ENCODE peak calls at places on chromosome 10, in seven cellular contexts. C is CD8-positive, alpha-beta T cell; O is upper lobe of left lung; A is left ventricle myocardium inferior; S is ovary; M is psoas muscle; V is right atrium auricular region. P is an unnamed sample.
A peak's percentile ranks its signal among the peaks of the same experiment; 100 is the strongest.

GRCh38 chr10:14578060-14578952 is 196.4 kb downstream of the FAM107B start:
- DNase-seq in C (no peak), O (no peak), A (no peak), S (no peak), M (no peak), V (peak; percentile 82), P (no peak)

GRCh38 chr10:132248455-132249231 is 59.1 kb downstream of the STK32C start:
- DNase-seq in C (peak; percentile 71), O (peak; percentile 89), A (no peak), S (no peak), M (peak; percentile 40), V (no peak), P (peak; percentile 60)

GRCh38 chr10:17201165-17202013 is at the start of gene TRDMT1:
- DNase-seq in C (peak; percentile 76), O (peak; percentile 95), A (peak; percentile 87), S (peak; percentile 92), M (peak; percentile 88), V (peak; percentile 88), P (peak; percentile 87)

GRCh38 chr10:72875250-72876055 is 18.1 kb upstream of the OIT3 start:
- DNase-seq in C (no peak), O (no peak), A (no peak), S (no peak), M (no peak), V (no peak), P (no peak)

GRCh38 chr10:80324086-80324485 is 32.5 kb downstream of the DYDC1 start:
- DNase-seq in C (no peak), O (no peak), A (no peak), S (no peak), M (no peak), V (no peak), P (no peak)

GRCh38 chr10:125158528-125159485 is 1.6 kb downstream of the CTBP2 start:
- DNase-seq in C (no peak), O (peak; percentile 90), A (peak; percentile 71), S (peak; percentile 68), M (peak; percentile 65), V (peak; percentile 59), P (no peak)

GRCh38 chr10:111360260-111360925 is 283.6 kb downstream of the ADRA2A start:
- DNase-seq in C (peak; percentile 22), O (no peak), A (peak; percentile 14), S (peak; percentile 43), M (peak; percentile 13), V (no peak), P (no peak)

GRCh38 chr10:131678613-131679012 is 222.2 kb upstream of the PPP2R2D start:
- DNase-seq in C (no peak), O (no peak), A (no peak), S (no peak), M (no peak), V (no peak), P (no peak)

GRCh38 chr10:93030409-93030808 is 30.2 kb upstream of the CYP26C1 start:
- DNase-seq in C (no peak), O (no peak), A (no peak), S (no peak), M (no peak), V (no peak), P (no peak)

GRCh38 chr10:86523348-86523747 is 1.8 kb upstream of the WAPL start:
- DNase-seq in C (no peak), O (no peak), A (no peak), S (no peak), M (no peak), V (no peak), P (no peak)

GRCh38 chr10:88318803-88319202 is 264.3 kb downstream of the RNLS start:
- DNase-seq in C (no peak), O (no peak), A (no peak), S (no peak), M (no peak), V (no peak), P (no peak)

GRCh38 chr10:49778197-49778596 is 16.1 kb upstream of the OGDHL start:
- DNase-seq in C (no peak), O (no peak), A (no peak), S (no peak), M (no peak), V (no peak), P (no peak)

GRCh38 chr10:52314007-52314821 is at the start of gene DKK1:
- DNase-seq in C (no peak), O (peak; percentile 93), A (peak; percentile 41), S (no peak), M (peak; percentile 48), V (peak; percentile 62), P (no peak)

GRCh38 chr10:114856544-114857287 is 35.1 kb downstream of the FHIP2A start:
- DNase-seq in C (no peak), O (no peak), A (no peak), S (no peak), M (no peak), V (no peak), P (no peak)

GRCh38 chr10:10498781-10499180 is 518.9 kb upstream of the CELF2 start:
- DNase-seq in C (no peak), O (no peak), A (no peak), S (no peak), M (no peak), V (no peak), P (no peak)

GRCh38 chr10:48935141-48935540 is 4.5 kb downstream of the LRRC18 start:
- DNase-seq in C (no peak), O (no peak), A (no peak), S (no peak), M (no peak), V (peak; percentile 56), P (no peak)

GRCh38 chr10:114453576-114453975 is 49.3 kb upstream of the AFAP1L2 start:
- DNase-seq in C (no peak), O (no peak), A (no peak), S (no peak), M (no peak), V (no peak), P (no peak)

GRCh38 chr10:71269301-71270288 is 49.5 kb upstream of the SLC29A3 start:
- DNase-seq in C (no peak), O (no peak), A (peak; percentile 52), S (no peak), M (no peak), V (no peak), P (no peak)
- H3K27ac ChIP-seq in C (no peak overlapping the region), O (no peak overlapping the region), A (peak overlapping the region; percentile 88), S (no peak overlapping the region), M (no peak overlapping the region), V (peak overlapping the region; percentile 88), P (no peak overlapping the region)

GRCh38 chr10:13560597-13560996 is 26.2 kb upstream of the PRPF18 start:
- DNase-seq in C (no peak), O (no peak), A (no peak), S (no peak), M (no peak), V (no peak), P (no peak)

GRCh38 chr10:13563481-13564445 is 23.0 kb upstream of the PRPF18 start:
- DNase-seq in C (no peak), O (no peak), A (no peak), S (no peak), M (no peak), V (no peak), P (no peak)

GRCh38 chr10:13555884-13556529 is 27.2 kb upstream of the BEND7 start:
- DNase-seq in C (no peak), O (no peak), A (no peak), S (no peak), M (no peak), V (no peak), P (no peak)

DNA sequence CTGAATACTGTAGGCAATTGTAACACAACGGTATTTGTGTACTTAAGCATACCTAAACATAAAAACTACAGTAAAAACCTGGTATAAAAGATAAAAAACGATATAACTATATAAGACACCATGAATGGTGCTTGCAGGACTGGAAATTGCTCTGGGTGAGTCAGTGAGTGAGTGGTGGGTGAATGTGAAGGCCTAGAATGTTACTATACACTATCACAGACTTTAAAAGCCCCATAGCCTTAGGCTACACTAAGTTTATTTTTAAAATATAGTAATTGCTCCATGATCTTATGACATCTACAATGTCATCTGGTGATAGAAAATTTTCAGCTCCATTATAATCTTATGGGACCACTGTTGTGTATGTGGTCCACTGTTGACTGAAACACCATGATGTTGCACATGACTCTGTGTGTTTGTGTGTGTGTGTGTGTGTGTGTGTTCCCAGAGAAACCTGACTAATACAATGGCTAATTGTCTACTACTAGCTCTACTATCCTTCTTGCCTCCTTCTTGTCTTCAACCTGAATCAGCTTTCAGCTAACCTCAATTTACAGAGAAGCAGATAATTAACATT is 27.6 kb upstream of the PRPF18 start:
- DNase-seq in C (no peak), O (no peak), A (no peak), S (no peak), M (no peak), V (no peak), P (no peak)
- H3K4me1 ChIP-seq in C (no peaks in the 10 kb centered on the region), O (no peaks in the 10 kb centered on the region), A (no peaks in the 10 kb centered on the region), S (no peaks in the 10 kb centered on the region), M (no peaks in the 10 kb centered on the region), V (no peaks in the 10 kb centered on the region), P (no peaks in the 10 kb centered on the region)

GRCh38 chr10:113161061-113161460 is 211.0 kb downstream of the TCF7L2 start:
- DNase-seq in C (no peak), O (no peak), A (no peak), S (no peak), M (no peak), V (no peak), P (no peak)
- H3K36me3 ChIP-seq in C (no peaks in the 10 kb centered on the region), O (no peaks in the 10 kb centered on the region), A (peaks cover 67% of the 10 kb centered on the region), S (no peaks in the 10 kb centered on the region), M (no peaks in the 10 kb centered on the region), V (peaks cover 45% of the 10 kb centered on the region), P (no peaks in the 10 kb centered on the region)

DNA sequence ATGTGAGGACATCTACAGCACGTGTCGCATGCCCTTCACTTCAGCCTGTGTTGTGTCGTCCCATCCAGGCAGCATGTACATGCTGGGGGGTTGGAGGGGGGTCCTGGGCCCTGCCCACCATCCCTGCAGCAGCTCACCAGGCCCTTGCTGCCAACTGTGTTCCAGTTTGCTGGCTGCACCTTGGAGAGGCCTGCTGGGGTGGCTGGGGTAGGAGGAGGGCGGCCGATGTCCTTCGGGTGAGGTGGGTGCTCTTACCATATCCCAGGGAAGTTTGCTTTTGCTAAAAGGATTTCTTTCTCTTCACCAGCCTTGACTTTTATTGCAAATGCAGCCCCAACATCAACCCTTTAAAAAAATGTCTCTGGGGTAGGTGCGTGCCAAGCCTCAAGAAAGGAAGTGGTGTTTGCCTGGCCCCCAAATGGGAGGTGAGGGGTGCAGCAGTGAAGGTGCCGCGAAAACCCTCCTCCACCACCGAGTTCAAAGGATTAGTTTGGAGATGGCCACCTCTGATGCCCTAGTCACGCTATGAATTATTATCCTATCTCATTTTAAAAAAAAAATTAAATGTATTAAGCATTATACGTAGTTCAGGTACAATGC is 165.8 kb upstream of the KLF6 start:
- DNase-seq in C (peak; percentile 50), O (peak; percentile 25), A (no peak), S (no peak), M (no peak), V (no peak), P (peak; percentile 89)
- H3K27ac ChIP-seq in C (no peak overlapping the region), O (no peak overlapping the region), A (no peak overlapping the region), S (no peak overlapping the region), M (no peak overlapping the region), V (no peak overlapping the region), P (no peak overlapping the region)

GRCh38 chr10:103622935-103623574 is 129.6 kb downstream of the NEURL1 start:
- DNase-seq in C (no peak), O (no peak), A (no peak), S (no peak), M (no peak), V (no peak), P (no peak)
- H3K4me1 ChIP-seq in C (no peaks in the 10 kb centered on the region), O (peaks cover 6% of the 10 kb centered on the region), A (peaks cover 57% of the 10 kb centered on the region), S (peaks cover 17% of the 10 kb centered on the region), M (peaks cover 41% of the 10 kb centered on the region), V (no peaks in the 10 kb centered on the region), P (no peaks in the 10 kb centered on the region)

GRCh38 chr10:1127629-1128028 is 71.4 kb downstream of the WDR37 start:
- DNase-seq in C (no peak), O (no peak), A (no peak), S (no peak), M (no peak), V (no peak), P (no peak)
- H3K36me3 ChIP-seq in C (peaks cover 57% of the 10 kb centered on the region), O (peaks cover 34% of the 10 kb centered on the region), A (peaks cover 87% of the 10 kb centered on the region), S (peaks cover 3% of the 10 kb centered on the region), M (peaks cover 4% of the 10 kb centered on the region), V (peaks cover 68% of the 10 kb centered on the region), P (peaks cover 59% of the 10 kb centered on the region)

P was measured in CD8-positive, alpha-beta memory T cell.